ENCODE peak calls at places on chromosomes 6 and 20, in six cellular contexts. E is HL-60; A is activated T-helper 1 cell treated with anti-CD3 and anti-CD28 coated beads, Interleukin-2, amount 50 U/mL, for 16 hours; F is GF-D8; Z is T-helper 2 cell; N is fibroblast of pulmonary artery. C is an unnamed sample.

GRCh38 chr6:133854167-133854632 is 34.7 kb upstream of the TCF21 start:
- DNase-seq in E (no peak), A (no peak), N (no peak), F (no peak), Z (no peak), C (no peak)

GRCh38 chr20:44728835-44729342 is 13.7 kb downstream of the CCN5 start:
- DNase-seq in Z (no peak), A (no peak), F (peak; percentile 6), E (peak; percentile 13), N (peak; percentile 80), C (no peak)

GRCh38 chr6:1590580-1590979 is 19.1 kb upstream of the FOXC1 start:
- DNase-seq in A (no peak), N (no peak), E (no peak), F (no peak), Z (no peak), C (no peak)

GRCh38 chr6:130252527-130253237 is 29.9 kb upstream of the SAMD3 start:
- DNase-seq in A (no peak), F (no peak), N (no peak), Z (no peak), E (no peak), C (no peak)

GRCh38 chr20:2741463-2741862 is 48.9 kb downstream of the EBF4 start:
- DNase-seq in F (no peak), N (no peak), E (no peak), A (no peak), Z (no peak), C (no peak)

GRCh38 chr6:152416652-152417051 is 220.5 kb downstream of the SYNE1 start:
- DNase-seq in A (no peak), Z (no peak), N (no peak), E (no peak), F (no peak), C (no peak)

GRCh38 chr6:102387351-102388033 is 994.0 kb downstream of the GRIK2 start:
- DNase-seq in F (no peak), A (no peak), E (no peak), N (no peak), Z (no peak), C (no peak)

GRCh38 chr6:66418906-66419305 is 711.9 kb upstream of the EYS start:
- DNase-seq in N (no peak), A (no peak), E (no peak), Z (no peak), F (no peak), C (no peak)

GRCh38 chr20:51095755-51096509 is 73.0 kb upstream of the KCNG1 start:
- DNase-seq in E (no peak), A (no peak), Z (no peak), N (peak; percentile 7), F (no peak), C (no peak)

GRCh38 chr6:6629416-6629815 is 40.9 kb downstream of the LY86 start:
- DNase-seq in F (no peak), Z (no peak), A (no peak), E (no peak), N (peak; percentile 22), C (no peak)

GRCh38 chr6:72642435-72642834 is 20.6 kb downstream of the KCNQ5 start:
- DNase-seq in A (no peak), E (no peak), N (no peak), Z (no peak), F (peak; percentile 18), C (no peak)

GRCh38 chr6:159981591-159982245 is 12.8 kb downstream of the IGF2R start:
- DNase-seq in A (no peak), N (peak; percentile 91), F (peak; percentile 71), Z (no peak), E (peak; percentile 67), C (no peak)

GRCh38 chr6:33112148-33112547 is 36.4 kb downstream of the HLA-DPB1 start:
- DNase-seq in N (peak; percentile 58), A (no peak), E (no peak), Z (no peak), F (no peak), C (no peak)

GRCh38 chr6:136609878-136610706 is 59.9 kb upstream of the MAP7 start:
- DNase-seq in F (peak; percentile 79), A (no peak), E (peak; percentile 96), Z (no peak), N (peak; percentile 99), C (peak; percentile 50)

GRCh38 chr6:63475707-63476106 is 96.6 kb upstream of the LOC128125822 start:
- DNase-seq in Z (no peak), F (no peak), E (no peak), A (no peak), N (no peak), C (no peak)

GRCh38 chr6:28673800-28674671 is 148.4 kb downstream of the GPX5 start:
- DNase-seq in F (no peak), N (peak; percentile 70), Z (no peak), E (peak; percentile 57), A (peak; percentile 4), C (peak; percentile 54)

GRCh38 chr20:23586735-23587525 is 18.6 kb upstream of the CST9L start:
- DNase-seq in F (no peak), Z (no peak), A (no peak), N (no peak), E (no peak), C (no peak)

GRCh38 chr6:142821164-142821716 is 123.7 kb downstream of the HIVEP2 start:
- DNase-seq in E (no peak), Z (no peak), N (no peak), F (no peak), A (no peak), C (no peak)

GRCh38 chr6:142302427-142303190 is 802 bp downstream of the ADGRG6 start:
- DNase-seq in F (no peak), Z (no peak), N (no peak), E (no peak), A (no peak), C (no peak)

GRCh38 chr20:32553618-32554017 is 31.5 kb downstream of the NOL4L start:
- DNase-seq in E (no peak), Z (no peak), F (no peak), A (no peak), N (no peak), C (no peak)

GRCh38 chr20:63775096-63775978 is 35.8 kb downstream of the SLC2A4RG start:
- DNase-seq in E (no peak), F (no peak), A (no peak), N (peak; percentile 31), Z (no peak), C (no peak)

GRCh38 chr20:32457476-32457986 is 99.4 kb downstream of the ASXL1 start:
- DNase-seq in F (no peak), Z (no peak), A (no peak), N (peak; percentile 59), E (no peak), C (no peak)

GRCh38 chr6:77290798-77291197 is 172.5 kb downstream of the HTR1B start:
- DNase-seq in A (no peak), E (no peak), N (peak; percentile 16), Z (no peak), F (no peak), C (peak; percentile 24)

GRCh38 chr6:13769655-13770053 is 44.7 kb downstream of the MCUR1 start:
- DNase-seq in F (no peak), N (no peak), Z (no peak), E (no peak), A (no peak), C (no peak)

GRCh38 chr6:2589171-2589661 is 161.5 kb downstream of the MYLK4 start:
- DNase-seq in A (no peak), E (no peak), Z (no peak), F (no peak), N (no peak), C (no peak)

GRCh38 chr20:59604770-59605665 is 678 bp downstream of the PHACTR3 start:
- DNase-seq in F (no peak), Z (no peak), E (no peak), N (no peak), A (no peak), C (no peak)

GRCh38 chr20:1875762-1876161 is 19.4 kb upstream of the SIRPA start:
- DNase-seq in A (no peak), E (no peak), Z (no peak), N (no peak), F (no peak), C (no peak)

GRCh38 chr6:141303907-141304306 is 828.8 kb upstream of the GJE1 start:
- DNase-seq in Z (no peak), F (no peak), A (no peak), E (no peak), N (no peak), C (no peak)

GRCh38 chr6:88013554-88013953 is 34.1 kb upstream of the SPACA1 start:
- DNase-seq in E (no peak), A (no peak), Z (no peak), F (no peak), N (no peak), C (no peak)

GRCh38 chr6:21360353-21360752 is 233.2 kb upstream of the SOX4 start:
- DNase-seq in N (no peak), Z (no peak), F (no peak), E (no peak), A (no peak), C (no peak)

GRCh38 chr6:170034294-170034693 is 256.6 kb downstream of the DLL1 start:
- DNase-seq in E (no peak), Z (no peak), A (no peak), F (no peak), N (no peak), C (no peak)

GRCh38 chr6:138594042-138594636 is 94.8 kb upstream of the NHSL1 start:
- DNase-seq in F (no peak), N (peak; percentile 25), E (no peak), A (no peak), Z (no peak), C (no peak)

C was measured in CMK.